ENCODE peak calls at places on chromosomes 12 and 14, in four cellular contexts. Y is A549, U is NT2/D1, L is suprapubic skin. W is an unnamed sample.

GRCh38 chr12:112375105-112375504 is 7.1 kb downstream of the HECTD4 start:
- DNase-seq in Y (peak; percentile 29), U (no peak), L (no peak), W (no peak)

GRCh38 chr14:27040552-27040951 is 442.7 kb upstream of the NOVA1 start:
- DNase-seq in Y (no peak), U (no peak), L (no peak), W (no peak)

GRCh38 chr12:112107728-112108447 is 695 bp downstream of the NAA25 start:
- DNase-seq in Y (peak; percentile 36), U (no peak), L (peak; percentile 74), W (no peak)

GRCh38 chr14:95409472-95410307 is 90.0 kb upstream of the CLMN start:
- DNase-seq in Y (no peak), U (no peak), L (no peak), W (no peak)

GRCh38 chr12:69846976-69847375 is 21.9 kb downstream of the MYRFL start:
- DNase-seq in Y (no peak), U (no peak), L (no peak), W (no peak)

GRCh38 chr14:58501214-58501816 is 73.8 kb downstream of the KIAA0586 start:
- DNase-seq in Y (peak; percentile 80), U (peak; percentile 32), L (no peak), W (peak; percentile 72)

GRCh38 chr12:79055926-79056674 is 191.5 kb downstream of the SYT1 start:
- DNase-seq in Y (peak; percentile 72), U (no peak), L (no peak), W (peak; percentile 53)

GRCh38 chr12:106704081-106704480 is 70.4 kb upstream of the RIC8B start:
- DNase-seq in Y (no peak), U (no peak), L (no peak), W (no peak)

GRCh38 chr12:3336606-3337311 is 154.2 kb upstream of the PRMT8 start:
- DNase-seq in Y (no peak), U (peak; percentile 84), L (no peak), W (no peak)

GRCh38 chr14:79011091-79011919 is 841.1 kb downstream of the NRXN3 start:
- DNase-seq in Y (peak; percentile 48), U (peak; percentile 11), L (no peak), W (peak; percentile 15)

GRCh38 chr14:32724864-32725550 is 213.7 kb upstream of the NPAS3 start:
- DNase-seq in Y (no peak), U (no peak), L (no peak), W (no peak)

GRCh38 chr12:53461059-53461458 is 9.2 kb downstream of the PCBP2 start:
- DNase-seq in Y (no peak), U (no peak), L (no peak), W (no peak)

GRCh38 chr14:95545769-95546168 is 10.9 kb downstream of the GLRX5 start:
- DNase-seq in Y (peak; percentile 61), U (no peak), L (no peak), W (peak; percentile 71)

GRCh38 chr14:21437063-21437901 is 18.6 kb downstream of the CHD8 start:
- DNase-seq in Y (peak; percentile 98), U (peak; percentile 94), L (peak; percentile 98), W (peak; percentile 99)

GRCh38 chr12:19168634-19169033 is 39.1 kb downstream of the PLEKHA5 start:
- DNase-seq in Y (no peak), U (no peak), L (no peak), W (no peak)

GRCh38 chr14:104117341-104118005 is 20.9 kb upstream of the KIF26A start:
- DNase-seq in Y (no peak), U (no peak), L (peak; percentile 74), W (no peak)

GRCh38 chr12:123995023-123995422 is 22.0 kb downstream of the ZNF664 start:
- DNase-seq in Y (no peak), U (no peak), L (no peak), W (no peak)

GRCh38 chr12:26121841-26122680 is 2.8 kb downstream of the BHLHE41 start:
- DNase-seq in Y (no peak), U (no peak), L (no peak), W (no peak)

GRCh38 chr14:56112781-56113180 is 5.4 kb upstream of the PELI2 start:
- DNase-seq in Y (no peak), U (no peak), L (no peak), W (no peak)

GRCh38 chr12:117587646-117588287 is 226.3 kb upstream of the NOS1 start:
- DNase-seq in Y (peak; percentile 60), U (no peak), L (no peak), W (no peak)

GRCh38 chr14:51087024-51087423 is 7.9 kb downstream of the TRIM9 start:
- DNase-seq in Y (peak; percentile 82), U (no peak), L (no peak), W (no peak)

GRCh38 chr12:3154006-3154405 is 76.8 kb downstream of the TSPAN9 start:
- DNase-seq in Y (no peak), U (no peak), L (no peak), W (no peak)

GRCh38 chr12:121712462-121713256 is at the start of gene TMEM120B:
- DNase-seq in Y (peak; percentile 75), U (peak; percentile 47), L (peak; percentile 93), W (no peak)

GRCh38 chr12:121711925-121712461 is 559 bp upstream of the TMEM120B start:
- DNase-seq in Y (peak; percentile 53), U (no peak), L (no peak), W (no peak)

GRCh38 chr12:121715862-121716435 is 3.4 kb downstream of the TMEM120B start:
- DNase-seq in Y (no peak), U (no peak), L (no peak), W (no peak)

GRCh38 chr12:121709478-121709890 is 3.1 kb upstream of the TMEM120B start:
- DNase-seq in Y (peak; percentile 79), U (no peak), L (no peak), W (no peak)

DNA sequence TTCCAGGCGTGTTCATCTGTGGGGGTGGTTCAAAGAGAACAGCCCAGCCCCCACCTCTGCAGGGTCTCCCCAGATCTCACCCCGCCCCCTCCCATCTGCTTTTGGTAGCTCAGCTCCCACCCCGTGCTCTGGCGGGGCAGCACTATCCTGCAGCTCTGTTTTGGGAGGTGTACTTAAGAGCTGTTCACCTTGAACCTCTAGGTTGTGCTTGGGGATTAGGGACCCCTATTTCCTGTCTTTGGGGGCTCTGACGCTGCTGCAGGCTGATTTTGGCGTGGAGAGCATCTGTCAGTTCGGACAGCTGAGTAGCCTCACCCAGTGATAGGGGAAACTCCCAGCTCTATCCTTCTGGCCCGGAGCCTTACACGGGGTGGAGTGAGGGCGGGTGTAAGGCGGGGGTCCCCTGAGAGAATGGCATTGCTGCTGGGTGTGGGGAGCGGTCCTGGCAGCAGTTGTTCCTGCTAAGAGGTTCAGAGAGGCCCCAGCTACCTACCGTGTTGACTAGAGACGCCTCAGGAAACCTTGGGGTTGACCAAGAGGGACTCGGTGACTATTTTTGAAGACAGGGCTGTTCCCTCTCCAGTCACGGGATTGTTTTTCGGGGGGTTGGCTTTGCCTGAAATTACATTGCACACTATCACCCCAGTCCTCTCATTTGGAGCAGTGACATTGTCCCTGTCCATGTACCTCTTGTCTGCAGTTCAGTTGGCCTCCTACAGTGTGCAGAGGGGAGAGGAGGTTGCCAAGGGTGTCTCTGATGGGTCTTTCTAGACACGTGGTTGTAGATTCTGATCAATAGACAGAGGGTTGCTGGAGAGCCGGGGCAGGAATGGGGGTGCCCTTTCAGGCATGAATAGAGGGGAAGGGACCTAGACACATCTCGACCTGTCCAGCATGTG is 954 bp downstream of the TMEM120B start:
- DNase-seq in Y (no peak), U (no peak), L (peak; percentile 78), W (no peak)
- H3K9me3 ChIP-seq in Y (no peaks in the 10 kb centered on the region), U (no peaks in the 10 kb centered on the region), L (no peaks in the 10 kb centered on the region), W (no peaks in the 10 kb centered on the region)

DNA sequence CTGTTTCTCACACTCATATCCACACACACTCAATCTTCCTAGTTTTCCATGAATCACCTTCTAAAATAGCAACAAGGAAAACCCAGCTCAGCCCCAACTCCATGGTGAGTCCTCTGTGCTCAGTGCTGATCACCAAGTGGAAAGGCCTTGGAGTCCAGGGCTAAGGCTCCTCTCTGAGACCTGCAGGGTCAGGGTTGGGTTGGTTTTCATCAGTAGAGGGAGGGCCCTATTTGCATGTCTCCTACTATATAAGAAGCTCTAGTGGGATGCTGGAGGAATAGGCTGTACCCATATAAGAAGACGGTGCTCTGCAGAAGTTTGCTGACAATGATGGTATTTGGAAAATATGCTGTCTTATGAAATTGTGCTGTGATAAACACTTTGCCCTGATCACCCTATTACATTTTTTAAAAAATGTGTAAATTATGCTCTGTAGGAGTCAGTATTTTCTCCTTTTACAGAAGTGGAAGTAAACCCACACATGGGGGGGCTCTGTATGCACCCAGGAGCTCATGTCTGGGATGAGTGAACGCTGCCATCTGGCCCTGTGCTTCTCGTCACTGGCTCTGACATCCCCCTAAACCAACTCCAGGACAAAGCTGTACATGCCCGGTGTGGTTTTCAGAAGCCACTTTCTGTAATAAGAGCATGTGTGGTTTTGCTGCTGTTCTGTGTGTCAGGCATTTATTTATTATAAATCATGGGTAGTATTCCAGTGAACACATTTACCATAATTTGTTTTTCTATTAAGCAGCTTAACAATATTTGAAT is 536.3 kb downstream of the TMEM121 start:
- DNase-seq in Y (no peak), U (no peak), L (no peak), W (no peak)
- H3K4me3 ChIP-seq in Y (no peak overlapping the region), U (no peak overlapping the region), L (no peak overlapping the region), W (no peak overlapping the region)

GRCh38 chr12:133236144-133236543 is 467 bp upstream of the ANHX start:
- DNase-seq in Y (no peak), U (no peak), L (no peak), W (no peak)

GRCh38 chr12:133233993-133234564 is 1.6 kb downstream of the ANHX start:
- DNase-seq in Y (no peak), U (no peak), L (no peak), W (no peak)

GRCh38 chr12:133235401-133236112 is at the start of gene ANHX:
- DNase-seq in Y (no peak), U (no peak), L (no peak), W (no peak)

GRCh38 chr12:133234971-133235370 is 706 bp downstream of the ANHX start:
- DNase-seq in Y (no peak), U (no peak), L (peak; percentile 65), W (no peak)

GRCh38 chr12:133236556-133236955 is 879 bp upstream of the ANHX start:
- DNase-seq in Y (no peak), U (no peak), L (no peak), W (no peak)
- H3K9me3 ChIP-seq in Y (peaks cover 68% of the 10 kb centered on the region), U (peaks cover 9% of the 10 kb centered on the region), L (peaks cover 28% of the 10 kb centered on the region), W (peaks cover 69% of the 10 kb centered on the region)

GRCh38 chr12:49346659-49347306 is at the start of gene DNAJC22:
- DNase-seq in Y (peak; percentile 37), U (no peak), L (no peak), W (no peak)

GRCh38 chr12:49342914-49343731 is 3.6 kb upstream of the DNAJC22 start:
- DNase-seq in Y (peak; percentile 35), U (no peak), L (no peak), W (no peak)

GRCh38 chr12:49345840-49346658 is 639 bp upstream of the DNAJC22 start:
- DNase-seq in Y (no peak), U (no peak), L (peak; percentile 74), W (no peak)

GRCh38 chr12:49345048-49345839 is 1.4 kb upstream of the DNAJC22 start:
- DNase-seq in Y (no peak), U (no peak), L (no peak), W (no peak)

DNA sequence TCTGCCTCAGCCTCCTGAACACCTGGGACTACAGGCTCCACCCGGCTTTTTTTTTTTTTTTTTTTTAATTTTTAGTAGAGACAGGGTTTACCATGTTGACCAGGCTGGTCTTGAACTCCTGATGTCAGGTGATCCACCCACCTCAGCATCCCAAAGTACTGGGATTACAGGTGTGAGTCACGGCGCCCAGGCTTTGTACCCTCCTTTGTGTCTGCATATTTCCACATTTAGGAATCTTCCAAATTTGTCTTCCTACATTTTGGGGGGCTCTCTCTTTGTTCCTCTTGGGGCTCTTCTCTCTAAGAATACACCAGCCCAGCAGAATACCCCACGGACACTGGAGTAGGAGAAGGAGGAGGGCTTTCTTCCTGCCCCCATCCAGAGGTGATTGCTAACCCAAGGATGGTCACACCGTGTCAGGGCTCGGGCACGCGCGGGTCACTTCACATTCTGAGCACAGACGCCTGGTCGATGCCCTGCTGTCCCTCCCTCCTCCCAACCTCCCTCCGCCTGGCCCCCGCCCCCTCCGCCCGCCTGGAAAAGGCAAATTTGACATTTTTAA is 2.1 kb upstream of the DNAJC22 start:
- DNase-seq in Y (no peak), U (no peak), L (peak; percentile 58), W (no peak)
- H3K4me3 ChIP-seq in Y (no peak overlapping the region), U (no peak overlapping the region), L (peak overlapping the region; percentile 51), W (no peak overlapping the region)